ENCODE peak calls at places on chromosomes 5 and 9, in four cellular contexts. G is heart left ventricle, A is GM12891, S is uterus. Y is an unnamed sample.

GRCh38 chr5:19771174-19771835 is 216.7 kb downstream of the CDH18 start:
- DNase-seq in A (no peak), G (no peak), S (no peak), Y (no peak)

GRCh38 chr9:88794100-88794499 is 197.2 kb upstream of the S1PR3 start:
- DNase-seq in A (no peak), G (no peak), S (no peak), Y (no peak)

GRCh38 chr5:116575635-116576042 is 1.0 kb upstream of the SEMA6A start:
- DNase-seq in G (no peak), A (peak; percentile 5), S (no peak), Y (no peak)

GRCh38 chr9:85640425-85640824 is 101.3 kb downstream of the AGTPBP1 start:
- DNase-seq in G (no peak), A (no peak), S (no peak), Y (no peak)

GRCh38 chr5:78496373-78496772 is 136.0 kb downstream of the SCAMP1 start:
- DNase-seq in S (no peak), G (no peak), A (no peak), Y (peak; percentile 35)

GRCh38 chr5:168578506-168579205 is 512 bp downstream of the PANK3 start:
- DNase-seq in G (no peak), S (no peak), A (no peak), Y (no peak)

GRCh38 chr5:96330532-96331140 is 102.4 kb downstream of the PCSK1 start:
- DNase-seq in A (no peak), S (no peak), G (no peak), Y (no peak)

GRCh38 chr5:115898656-115899055 is 56.9 kb downstream of the AP3S1 start:
- DNase-seq in A (no peak), S (no peak), G (no peak), Y (no peak)

GRCh38 chr5:167050568-167051214 is 1240.8 kb upstream of the WWC1 start:
- DNase-seq in A (no peak), G (no peak), S (no peak), Y (no peak)

GRCh38 chr9:83197611-83198010 is 134.7 kb upstream of the RASEF start:
- DNase-seq in G (no peak), A (no peak), S (no peak), Y (no peak)

GRCh38 chr5:39850291-39850690 is 425.5 kb upstream of the DAB2 start:
- DNase-seq in G (no peak), S (no peak), A (no peak), Y (no peak)

GRCh38 chr9:105243015-105243686 is 1.3 kb upstream of the SLC44A1 start:
- DNase-seq in A (no peak), G (no peak), S (no peak), Y (no peak)

GRCh38 chr9:105244996-105245719 is 707 bp downstream of the SLC44A1 start:
- DNase-seq in A (no peak), S (peak; percentile 28), G (peak; percentile 40), Y (peak; percentile 56)

GRCh38 chr9:105243935-105244273 is 547 bp upstream of the SLC44A1 start:
- DNase-seq in A (no peak), G (no peak), S (no peak), Y (no peak)

GRCh38 chr9:105245720-105246161 is 1.3 kb downstream of the SLC44A1 start:
- DNase-seq in G (no peak), S (no peak), A (no peak), Y (no peak)

GRCh38 chr9:105244274-105244995 is at the start of gene SLC44A1:
- DNase-seq in S (peak; percentile 95), A (peak; percentile 54), G (peak; percentile 97), Y (peak; percentile 93)
- TF ChIP-seq POLR2A in S (peak; percentile 69), A (no peak), G (peak; percentile 90), Y (peak; percentile 66)

DNA sequence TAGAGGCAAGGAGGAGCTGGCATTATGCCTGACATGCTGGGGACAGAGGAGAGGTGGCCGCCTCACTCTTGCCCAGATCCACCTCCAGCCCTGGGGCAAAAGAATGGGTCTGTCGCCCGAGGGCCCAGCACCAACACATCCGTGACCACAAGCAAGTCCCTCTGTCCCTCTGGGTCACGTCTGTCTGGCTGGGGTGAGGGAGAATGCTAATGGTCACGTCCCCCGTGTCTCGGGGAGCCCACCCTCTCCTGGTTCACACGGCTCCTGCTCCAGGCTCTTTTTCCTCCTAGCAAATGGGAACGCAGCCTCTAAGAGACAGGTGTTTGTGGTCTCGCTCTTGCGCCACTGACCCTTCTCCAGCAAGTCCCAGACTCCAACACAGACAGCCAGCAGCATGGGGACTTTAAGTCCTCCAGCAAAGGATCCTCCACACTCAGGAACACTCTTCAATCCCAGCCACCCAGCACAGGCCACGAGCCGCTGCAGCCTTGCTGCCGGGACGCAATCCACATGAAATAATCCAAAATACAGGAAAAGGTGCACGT is 4.1 kb downstream of the ENG start:
- DNase-seq in G (no peak), S (no peak), A (no peak), Y (no peak)
- TF ChIP-seq POLR2A in G (no peak), S (no peak), A (no peak), Y (no peak)

DNA sequence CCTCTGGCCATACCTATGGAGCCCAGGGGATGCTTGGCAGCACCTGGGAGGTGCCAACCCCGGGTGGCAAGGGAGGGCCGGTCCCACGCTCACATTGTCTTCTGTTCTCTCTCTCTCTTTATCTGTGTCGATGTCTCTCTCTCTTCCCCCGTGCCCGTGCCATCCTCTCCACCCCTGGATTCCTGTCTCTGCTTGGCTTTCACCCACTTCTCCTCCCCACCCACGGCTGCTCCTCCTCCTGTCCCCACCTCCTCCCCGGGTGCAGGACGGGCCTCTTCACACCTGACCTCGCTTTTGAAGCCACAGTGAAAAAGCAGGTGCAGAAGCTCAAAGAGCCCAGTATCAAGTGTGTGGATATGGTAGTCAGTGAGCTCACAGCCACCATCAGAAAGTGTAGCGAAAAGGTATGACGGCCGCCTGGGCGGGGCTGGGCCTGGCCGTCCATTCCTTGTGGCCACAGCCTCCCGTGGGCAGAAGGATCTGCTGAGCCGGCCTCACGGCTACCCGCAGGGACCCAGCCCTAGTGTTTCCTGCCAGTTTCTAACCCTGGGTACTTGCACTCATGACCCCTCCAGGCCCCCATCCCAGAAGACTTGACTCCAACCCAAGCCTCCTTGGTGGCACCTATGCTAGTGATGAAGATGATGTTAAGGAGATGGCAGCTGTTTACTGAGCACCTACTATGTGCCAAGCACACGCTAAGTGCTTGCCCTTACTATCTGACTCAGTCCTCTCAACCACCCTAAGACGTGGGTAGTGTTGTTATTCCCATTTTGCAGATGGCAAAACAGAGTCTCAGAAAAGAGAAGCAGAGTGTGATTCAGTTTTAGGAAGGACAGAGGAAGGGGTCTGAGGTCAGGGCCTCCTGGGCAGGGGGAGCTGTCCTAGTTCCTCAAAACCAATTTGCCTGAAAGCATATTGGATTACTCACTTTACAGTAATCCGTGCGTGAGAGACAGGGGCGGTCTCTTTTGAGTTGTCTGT is 22.9 kb downstream of the DNM1 start:
- DNase-seq in G (no peak), A (no peak), S (no peak), Y (no peak)
- TF ChIP-seq POLR2A in G (no peak), A (no peak), S (no peak), Y (no peak)

GRCh38 chr5:179620703-179621350 is 2.6 kb downstream of the HNRNPH1 start:
- DNase-seq in A (no peak), G (no peak), S (no peak), Y (no peak)
- TF ChIP-seq POLR2A in A (no peak), G (no peak), S (no peak), Y (no peak)

GRCh38 chr5:62403411-62404250 is at the start of gene DIMT1:
- DNase-seq in S (peak; percentile 96), A (peak; percentile 88), G (peak; percentile 96), Y (peak; percentile 71)
- TF ChIP-seq POLR2A in S (peak; percentile 68), A (peak; percentile 82), G (peak; percentile 89), Y (peak; percentile 86)

GRCh38 chr5:97475847-97476246 is 292.8 kb upstream of the RIOK2 start:
- DNase-seq in A (no peak), S (no peak), G (no peak), Y (no peak)

GRCh38 chr5:97476852-97477534 is 293.9 kb upstream of the RIOK2 start:
- DNase-seq in S (no peak), A (no peak), G (no peak), Y (no peak)

GRCh38 chr5:97480313-97480712 is 297.3 kb upstream of the RIOK2 start:
- DNase-seq in A (no peak), G (no peak), S (no peak), Y (no peak)

DNA sequence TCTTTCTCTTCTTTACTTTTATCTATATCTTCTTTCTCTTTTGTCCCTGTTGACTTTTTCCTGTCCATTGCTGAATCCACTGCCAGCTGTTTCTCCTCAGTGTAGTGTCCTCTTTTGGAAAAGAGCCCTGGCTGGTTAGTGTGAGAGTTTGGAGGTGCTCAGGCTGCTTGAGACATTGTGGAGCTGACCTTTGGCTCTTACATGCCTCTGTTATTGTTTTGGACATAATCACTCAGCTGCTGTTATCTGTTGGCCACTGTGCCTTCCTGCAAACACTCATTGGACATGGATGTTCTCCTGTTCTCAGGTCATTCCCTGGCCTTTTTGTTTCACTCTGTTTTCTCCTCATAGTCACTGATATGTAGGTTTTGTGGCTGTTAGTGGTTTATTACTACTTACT is 295.5 kb upstream of the RIOK2 start:
- DNase-seq in A (no peak), G (no peak), S (no peak), Y (no peak)
- TF ChIP-seq POLR2A in A (no peak), G (no peak), S (no peak), Y (no peak)

DNA sequence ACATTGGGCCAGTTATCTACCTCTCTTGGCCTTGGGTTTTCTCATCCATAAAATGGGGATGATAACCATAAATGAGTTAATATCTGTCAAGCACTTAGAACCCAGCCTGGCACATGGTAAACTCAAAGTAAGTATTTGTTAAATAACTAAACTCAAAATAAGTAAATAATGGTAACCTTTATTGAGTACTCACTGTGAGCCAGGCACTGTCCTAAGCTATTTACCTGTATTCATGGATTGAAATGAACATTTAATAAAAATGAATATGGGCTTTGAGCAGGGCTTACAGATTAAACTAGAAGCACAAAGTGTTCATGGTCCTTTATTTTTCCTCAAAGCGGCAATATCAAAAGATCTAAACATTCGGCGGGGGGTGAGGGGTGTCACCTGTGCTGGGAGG is 16.7 kb downstream of the CORO2A start:
- DNase-seq in A (no peak), G (no peak), S (no peak), Y (no peak)
- TF ChIP-seq POLR2A in A (no peak), G (no peak), S (no peak), Y (no peak)

GRCh38 chr9:124768778-124769350 is 2.2 kb downstream of the NR6A1 start:
- DNase-seq in S (no peak), A (no peak), G (no peak), Y (no peak)

GRCh38 chr9:124771867-124772621 is 933 bp upstream of the NR6A1 start:
- DNase-seq in G (peak; percentile 73), S (peak; percentile 63), A (no peak), Y (peak; percentile 87)

GRCh38 chr9:124771021-124771866 is at the start of gene NR6A1:
- DNase-seq in S (peak; percentile 94), A (peak; percentile 94), G (peak; percentile 96), Y (peak; percentile 100)

GRCh38 chr9:124769451-124770358 is 1.4 kb downstream of the NR6A1 start:
- DNase-seq in G (peak; percentile 31), S (no peak), A (no peak), Y (peak; percentile 47)

GRCh38 chr9:124770359-124771020 is 621 bp downstream of the NR6A1 start:
- DNase-seq in A (no peak), G (peak; percentile 45), S (no peak), Y (peak; percentile 64)
- TF ChIP-seq POLR2A in A (no peak), G (no peak), S (no peak), Y (no peak)

Y was measured in H54.